ENCODE peak calls at places on chromosomes 13 and 19, in eight cellular contexts. Y is myocyte; L is GM04503; S is activated T-cell treated with anti-CD3 and anti-CD28 coated beads, Interleukin-2, amount 50 U/mL, for 72 hours; R is stimulated activated CD4-positive, alpha-beta T cell treated with anti-CD3 and anti-CD28 coated beads, TNF-alpha, amount 100 ng/mL, for 24 hours; W is uterus; D is NCI-H1436 treated with DMSO at 0.1 percent for 48 hours; G is NCI-H2029 treated with DMSO at 0.1 percent for 48 hours. E is an unnamed sample.

GRCh38 chr13:100610399-100611347 is 22.1 kb upstream of the GGACT start:
- DNase-seq in W (no peak), S (no peak), L (no peak), G (no peak), D (no peak), R (no peak), Y (no peak), E (no peak)

GRCh38 chr19:46021531-46022041 is 1.3 kb downstream of the PGLYRP1 start:
- DNase-seq in Y (no peak), R (no peak), S (no peak), W (no peak), D (no peak), L (no peak), G (peak; percentile 42), E (no peak)

GRCh38 chr19:8655340-8655709 is 24.9 kb downstream of the NFILZ start:
- DNase-seq in L (no peak), D (no peak), Y (no peak), R (no peak), S (peak; percentile 30), W (no peak), G (no peak), E (no peak)

GRCh38 chr19:10449037-10449436 is 28.7 kb downstream of the PDE4A start:
- DNase-seq in G (no peak), D (no peak), L (no peak), W (no peak), Y (no peak), R (no peak), S (no peak), E (no peak)

GRCh38 chr19:41000310-41000737 is 9.2 kb downstream of the CYP2B6 start:
- DNase-seq in Y (no peak), G (no peak), D (no peak), W (no peak), R (no peak), L (no peak), S (peak; percentile 15), E (no peak)

GRCh38 chr19:48489608-48490216 is 20.5 kb downstream of the CYTH2 start:
- DNase-seq in W (peak; percentile 74), S (peak; percentile 85), L (no peak), R (peak; percentile 83), G (peak; percentile 23), D (no peak), Y (peak; percentile 64), E (no peak)

GRCh38 chr13:30257433-30258099 is 49.8 kb downstream of the KATNAL1 start:
- DNase-seq in R (no peak), D (no peak), L (no peak), G (no peak), S (no peak), W (no peak), Y (peak; percentile 33), E (no peak)

GRCh38 chr13:79307433-79307861 is 98.6 kb downstream of the RBM26 start:
- DNase-seq in W (no peak), Y (no peak), D (no peak), S (no peak), L (no peak), R (no peak), G (no peak), E (no peak)

GRCh38 chr19:22605275-22606211 is 28.6 kb upstream of the ZNF492 start:
- DNase-seq in D (no peak), G (no peak), S (no peak), W (no peak), R (no peak), Y (no peak), L (no peak), E (no peak)

GRCh38 chr13:29886446-29886845 is 36.0 kb upstream of the UBL3 start:
- DNase-seq in D (no peak), L (no peak), S (peak; percentile 80), G (no peak), Y (no peak), W (no peak), R (peak; percentile 38), E (no peak)

GRCh38 chr19:56161534-56161933 is 14.3 kb upstream of the GALP start:
- DNase-seq in S (no peak), R (no peak), Y (no peak), L (no peak), D (no peak), G (no peak), W (no peak), E (no peak)

GRCh38 chr19:2049741-2050348 is 1.2 kb downstream of the MKNK2 start:
- DNase-seq in W (peak; percentile 80), L (peak; percentile 33), G (peak; percentile 49), S (peak; percentile 64), D (peak; percentile 14), R (peak; percentile 66), Y (peak; percentile 63), E (no peak)

GRCh38 chr13:75704194-75704941 is 68.2 kb downstream of the LMO7 start:
- DNase-seq in R (no peak), S (no peak), G (no peak), L (no peak), Y (peak; percentile 45), W (no peak), D (no peak), E (no peak)

GRCh38 chr19:35518313-35518712 is 4.9 kb upstream of the DMKN start:
- DNase-seq in W (no peak), L (peak; percentile 87), G (no peak), Y (peak; percentile 80), R (no peak), D (no peak), S (no peak), E (peak; percentile 79)

GRCh38 chr19:55578761-55579747 is 1.6 kb downstream of the ZNF579 start:
- DNase-seq in S (no peak), R (no peak), W (no peak), G (no peak), D (no peak), Y (no peak), L (no peak), E (no peak)

GRCh38 chr13:31862828-31863227 is 123.5 kb downstream of the RXFP2 start:
- DNase-seq in L (no peak), W (no peak), R (no peak), Y (no peak), D (no peak), S (no peak), G (no peak), E (no peak)

GRCh38 chr13:109100705-109101104 is 471.3 kb downstream of the MYO16 start:
- DNase-seq in W (no peak), S (no peak), Y (peak; percentile 5), D (no peak), G (no peak), R (no peak), L (no peak), E (no peak)

GRCh38 chr13:40235160-40235796 is 431.2 kb downstream of the FOXO1 start:
- DNase-seq in S (peak; percentile 28), W (no peak), G (no peak), Y (no peak), D (no peak), L (no peak), R (no peak), E (peak; percentile 30)

GRCh38 chr13:110499621-110500281 is 61.8 kb downstream of the RAB20 start:
- DNase-seq in G (peak; percentile 99), Y (peak; percentile 20), R (no peak), S (no peak), L (peak; percentile 85), W (no peak), D (no peak), E (peak; percentile 65)

GRCh38 chr13:47250141-47250540 is 353.3 kb upstream of the HTR2A start:
- DNase-seq in S (no peak), D (no peak), R (no peak), G (no peak), W (peak; percentile 32), L (peak; percentile 64), Y (no peak), E (no peak)

GRCh38 chr13:88097541-88097940 is 426.4 kb downstream of the SLITRK5 start:
- DNase-seq in W (no peak), G (no peak), R (no peak), D (no peak), L (no peak), Y (no peak), S (no peak), E (no peak)

GRCh38 chr13:98681017-98681416 is 71.5 kb downstream of the SLC15A1 start:
- DNase-seq in S (no peak), D (no peak), W (no peak), R (no peak), L (no peak), Y (no peak), G (no peak), E (no peak)

GRCh38 chr13:27170521-27171243 is 929 bp downstream of the USP12 start:
- DNase-seq in Y (peak; percentile 46), S (peak; percentile 42), W (peak; percentile 46), G (no peak), R (peak; percentile 40), D (no peak), L (no peak), E (no peak)

GRCh38 chr13:49958321-49958720 is 22.2 kb upstream of the SPRYD7 start:
- DNase-seq in R (no peak), L (no peak), Y (no peak), S (no peak), W (no peak), D (no peak), G (no peak), E (no peak)

GRCh38 chr19:14871619-14872230 is 14.2 kb downstream of the OR7A17 start:
- DNase-seq in Y (peak; percentile 8), G (no peak), W (no peak), R (no peak), D (no peak), S (no peak), L (no peak), E (no peak)

GRCh38 chr13:109955598-109955997 is 169.2 kb upstream of the IRS2 start:
- DNase-seq in S (no peak), R (no peak), L (peak; percentile 23), G (no peak), D (no peak), Y (no peak), W (no peak), E (no peak)

GRCh38 chr13:33494596-33495214 is 209.2 kb upstream of the STARD13 start:
- DNase-seq in Y (peak; percentile 73), S (no peak), G (no peak), L (peak; percentile 45), D (no peak), R (no peak), W (no peak), E (no peak)

GRCh38 chr19:12788682-12789097 is 2.6 kb upstream of the JUNB start:
- DNase-seq in W (peak; percentile 79), S (peak; percentile 57), R (no peak), Y (peak; percentile 93), D (no peak), L (no peak), G (no peak), E (no peak)

GRCh38 chr19:6765738-6766356 is 1.4 kb downstream of the SH2D3A start:
- DNase-seq in Y (no peak), S (no peak), G (peak; percentile 55), R (no peak), D (no peak), W (no peak), L (no peak), E (no peak)

GRCh38 chr19:50313812-50314536 is 15.2 kb downstream of the KCNC3 start:
- DNase-seq in D (no peak), S (no peak), R (no peak), Y (no peak), W (no peak), G (no peak), L (no peak), E (no peak)

GRCh38 chr19:43690444-43690843 is 20.5 kb upstream of the PLAUR start:
- DNase-seq in R (no peak), D (no peak), G (no peak), Y (no peak), L (no peak), W (no peak), S (no peak), E (no peak)

GRCh38 chr13:45941261-45941660 is 89.7 kb upstream of the SIAH3 start:
- DNase-seq in S (no peak), D (no peak), L (no peak), W (no peak), Y (peak; percentile 5), R (no peak), G (no peak), E (no peak)

GRCh38 chr13:46968450-46968849 is 71.6 kb upstream of the HTR2A start:
- DNase-seq in Y (no peak), W (no peak), R (no peak), D (no peak), S (no peak), L (no peak), G (no peak), E (no peak)

GRCh38 chr13:84097148-84097547 is 214.9 kb upstream of the SLITRK1 start:
- DNase-seq in S (no peak), Y (no peak), R (no peak), G (no peak), W (no peak), D (no peak), L (no peak), E (no peak)